ENCODE peak calls at places on chromosome X, in nine cellular contexts. T is sigmoid colon; F is AG09319; Q is WTC11; U is endodermal cell; O is CD4-positive, alpha-beta T cell; J is fibroblast of pulmonary artery; C is A549; E is endothelial cell. P is an unnamed sample.

GRCh38 chrX:5122181-5122678 is 1106.4 kb downstream of the NLGN4X start:
- DNase-seq in Q (no peak), C (no peak), E (no peak), F (no peak), J (no peak), T (no peak), O (no peak), U (no peak), P (no peak)

GRCh38 chrX:150873616-150874015 is 24.9 kb downstream of the CD99L2 start:
- DNase-seq in T (peak), F (no peak), Q (no peak), C (no peak), U (no peak), J (peak), O (no peak), E (no peak), P (no peak)

GRCh38 chrX:6052111-6052745 is 176.4 kb downstream of the NLGN4X start:
- DNase-seq in C (no peak), F (no peak), E (no peak), J (no peak), U (no peak), O (no peak), T (no peak), Q (no peak), P (no peak)

GRCh38 chrX:110006826-110007375 is 4.0 kb downstream of the TMEM164 start:
- DNase-seq in F (peak), C (no peak), E (no peak), J (peak), U (no peak), T (no peak), O (no peak), Q (no peak), P (no peak)

GRCh38 chrX:46630141-46630540 is 56.6 kb downstream of the CHST7 start:
- DNase-seq in T (no peak), F (no peak), O (no peak), C (no peak), U (no peak), E (no peak), J (no peak), Q (no peak), P (no peak)

GRCh38 chrX:79080131-79080530 is 64.4 kb upstream of the GPR174 start:
- DNase-seq in O (no peak), T (no peak), J (peak), Q (no peak), C (no peak), U (no peak), E (no peak), F (no peak), P (no peak)

GRCh38 chrX:120791013-120791643 is 84.5 kb downstream of the CT47B1 start:
- DNase-seq in U (no peak), E (no peak), C (peak), F (peak), J (peak), O (no peak), Q (no peak), T (peak), P (no peak)

GRCh38 chrX:6898371-6898770 is 249.1 kb upstream of the STS start:
- DNase-seq in U (no peak), E (no peak), Q (no peak), F (no peak), O (no peak), J (no peak), C (no peak), T (no peak), P (no peak)

GRCh38 chrX:102765217-102765616 is 44.7 kb downstream of the GPRASP3 start:
- DNase-seq in T (peak), J (peak), C (peak), U (no peak), O (no peak), F (peak), E (no peak), Q (no peak), P (no peak)

GRCh38 chrX:12223650-12224049 is 85.4 kb downstream of the FRMPD4 start:
- DNase-seq in C (peak), J (no peak), Q (no peak), U (no peak), E (no peak), F (no peak), T (no peak), O (no peak), P (no peak)

GRCh38 chrX:47482512-47483309 is at the start of gene ZNF41:
- DNase-seq in F (no peak), O (peak), C (peak), T (peak), E (peak), U (peak), Q (peak), J (peak), P (peak)

GRCh38 chrX:56761167-56761566 is 32.1 kb downstream of the NBDY start:
- DNase-seq in Q (no peak), C (no peak), T (peak), U (no peak), O (no peak), F (no peak), E (no peak), J (no peak), P (no peak)

GRCh38 chrX:137290011-137290410 is 256.2 kb upstream of the GPR101 start:
- DNase-seq in J (no peak), E (no peak), F (no peak), C (no peak), Q (no peak), U (no peak), T (no peak), O (no peak), P (no peak)

GRCh38 chrX:154384284-154384892 is 5.3 kb downstream of the EMD start:
- DNase-seq in T (peak), J (peak), U (no peak), Q (no peak), E (no peak), C (no peak), F (no peak), O (no peak), P (no peak)
- TF ChIP-seq CTCF in T (peak), J (peak), U (peak), Q (no peak), E (no peak), C (peak), F (peak), O (no peak), P (no peak)

DNA sequence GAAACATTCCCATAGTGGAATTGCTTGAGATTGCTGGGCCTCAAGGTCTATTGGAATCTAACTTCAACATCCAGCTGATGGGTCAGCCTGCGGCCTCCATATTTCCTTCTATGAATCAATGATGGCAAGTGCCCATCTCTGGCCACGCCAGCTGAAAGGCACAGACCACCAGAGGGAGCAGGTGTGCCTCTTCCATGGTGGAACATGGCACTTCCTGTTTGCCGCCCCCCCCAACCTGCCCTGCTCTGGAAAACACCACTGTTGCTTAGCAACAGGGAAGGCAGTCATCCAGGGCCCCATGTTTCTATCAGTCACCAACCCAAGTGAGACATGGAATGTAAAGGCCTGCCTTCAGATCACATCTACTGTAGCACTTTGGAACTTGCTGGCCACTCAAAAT is 11.6 kb downstream of the PAGE4 start:
- DNase-seq in T (no peak), F (no peak), U (peak), C (peak), E (peak), Q (peak), J (peak), O (peak), P (peak)
- TF ChIP-seq CTCF in T (no peak), F (peak), U (peak), C (no peak), E (peak), Q (no peak), J (peak), O (no peak), P (peak)

GRCh38 chrX:131779313-131779712 is 235.4 kb downstream of the OR13H1 start:
- DNase-seq in F (no peak), C (no peak), T (no peak), U (no peak), Q (no peak), E (no peak), O (no peak), J (no peak), P (no peak)

GRCh38 chrX:131778269-131779218 is 234.7 kb downstream of the OR13H1 start:
- DNase-seq in E (no peak), F (peak), O (no peak), T (peak), J (no peak), C (peak), U (no peak), Q (no peak), P (no peak)

GRCh38 chrX:131789664-131790063 is 233.4 kb upstream of the STK26 start:
- DNase-seq in O (no peak), U (no peak), J (no peak), F (no peak), T (no peak), Q (no peak), E (no peak), C (no peak), P (peak)

DNA sequence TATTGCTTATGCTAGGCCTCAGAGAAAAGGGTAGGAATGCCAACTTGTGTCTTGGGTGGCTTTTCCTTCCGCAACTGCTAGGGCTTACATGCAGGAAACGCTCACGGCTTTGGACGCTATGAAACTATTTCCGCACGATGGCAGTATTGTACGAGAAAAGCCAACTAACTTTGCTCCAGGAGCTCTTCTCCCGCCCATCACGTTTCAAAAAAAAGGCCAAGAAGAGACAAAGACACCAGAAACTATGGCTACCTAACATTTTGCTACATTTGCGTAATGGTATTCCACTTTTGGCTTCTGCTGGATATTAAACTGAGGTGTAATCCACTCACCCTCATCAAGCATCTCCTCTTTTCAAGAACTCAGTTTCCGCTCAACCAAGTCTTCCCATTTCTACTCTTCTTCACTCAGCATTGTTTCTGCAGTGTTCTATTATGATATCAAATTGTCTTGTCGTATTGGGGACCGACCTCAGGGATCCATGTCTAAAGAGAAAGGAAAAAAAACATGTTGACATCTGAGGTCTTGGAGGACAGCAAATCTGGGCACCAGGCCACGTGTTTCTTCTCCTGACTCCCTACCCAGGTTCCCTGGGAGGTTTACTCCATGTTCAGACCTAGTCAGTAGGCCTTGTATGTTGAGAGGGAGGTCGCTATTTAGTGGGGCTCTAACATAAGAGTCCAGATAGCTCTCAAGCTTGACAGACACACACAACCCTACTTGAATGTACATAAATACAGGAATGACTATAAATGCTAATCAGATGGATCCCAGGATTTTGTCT is 239.4 kb upstream of the STK26 start:
- DNase-seq in E (no peak), Q (no peak), O (no peak), U (no peak), J (no peak), C (peak), F (peak), T (peak), P (no peak)
- TF ChIP-seq CTCF in E (no peak), Q (no peak), O (no peak), U (no peak), J (no peak), C (peak), F (peak), T (no peak), P (peak)

GRCh38 chrX:10756365-10756915 is 136.1 kb upstream of the MID1 start:
- DNase-seq in T (no peak), J (peak), F (peak), Q (no peak), U (no peak), O (no peak), E (no peak), C (peak), P (no peak)
- TF ChIP-seq CTCF in T (no peak), J (no peak), F (no peak), Q (no peak), U (no peak), O (no peak), E (no peak), C (no peak), P (no peak)

GRCh38 chrX:40571600-40571999 is 9.2 kb upstream of the ATP6AP2 start:
- DNase-seq in J (no peak), U (no peak), C (no peak), F (no peak), E (no peak), T (no peak), Q (no peak), O (no peak), P (no peak)
- TF ChIP-seq CTCF in J (no peak), U (no peak), C (no peak), F (no peak), E (no peak), T (no peak), Q (no peak), O (no peak), P (no peak)

GRCh38 chrX:85851418-85851817 is 195.9 kb downstream of the CHM start:
- DNase-seq in O (no peak), Q (peak), T (no peak), C (peak), F (no peak), E (peak), J (peak), U (peak), P (no peak)
- TF ChIP-seq CTCF in O (no peak), Q (no peak), T (no peak), C (peak), F (peak), E (no peak), J (peak), U (peak), P (peak)

P was measured in GM13976.